ENCODE peak calls at places on chromosomes 4 and X, in six cellular contexts. Y is PC-3, G is heart left ventricle, J is K562, D is tibial nerve, M is testis. I is an unnamed sample.

GRCh38 chr4:128381748-128382559 is 94.3 kb upstream of the PGRMC2 start:
- DNase-seq in G (no peak), D (no peak), Y (no peak), M (no peak), J (no peak), I (no peak)

GRCh38 chr4:111778543-111778942 is 366.7 kb upstream of the FAM241A start:
- DNase-seq in D (no peak), M (no peak), Y (no peak), J (no peak), G (no peak), I (peak)

GRCh38 chr4:20356565-20356964 is 104.9 kb downstream of the SLIT2 start:
- DNase-seq in G (no peak), J (no peak), Y (no peak), M (no peak), D (no peak), I (peak)

GRCh38 chr4:3851211-3851610 is 85.0 kb downstream of the ADRA2C start:
- DNase-seq in M (no peak), J (no peak), G (no peak), D (no peak), Y (no peak), I (no peak)

GRCh38 chr4:2809610-2810180 is 16.8 kb downstream of the SH3BP2 start:
- DNase-seq in M (no peak), D (no peak), Y (no peak), G (no peak), J (no peak), I (no peak)

GRCh38 chr4:14743601-14744000 is 258.7 kb upstream of the CPEB2 start:
- DNase-seq in J (no peak), D (no peak), Y (no peak), G (no peak), M (no peak), I (peak)

GRCh38 chrX:84729809-84730208 is 227.6 kb upstream of the HDX start:
- DNase-seq in J (peak), D (peak), G (no peak), Y (peak), M (peak), I (peak)

GRCh38 chr4:88759039-88759631 is 61.5 kb upstream of the NAP1L5 start:
- DNase-seq in M (peak), J (no peak), Y (no peak), D (no peak), G (no peak), I (peak)

GRCh38 chrX:23616361-23616760 is 50.9 kb upstream of the PRDX4 start:
- DNase-seq in J (peak), G (no peak), M (no peak), D (no peak), Y (peak), I (peak)

GRCh38 chr4:80361329-80361900 is 25.9 kb downstream of the CFAP299 start:
- DNase-seq in D (no peak), M (no peak), G (no peak), Y (peak), J (no peak), I (peak)

GRCh38 chr4:24872720-24873119 is 40.1 kb downstream of the CCDC149 start:
- DNase-seq in Y (no peak), G (no peak), M (no peak), J (no peak), D (no peak), I (no peak)

GRCh38 chr4:47577779-47578553 is 92.9 kb downstream of the ATP10D start:
- DNase-seq in J (no peak), Y (no peak), G (no peak), M (no peak), D (peak), I (peak)

GRCh38 chrX:30887721-30888120 is 1.3 kb downstream of the TAB3 start:
- DNase-seq in G (no peak), J (no peak), Y (no peak), M (no peak), D (no peak), I (no peak)

GRCh38 chr4:24805566-24805965 is 10.2 kb downstream of the SOD3 start:
- DNase-seq in G (no peak), M (no peak), D (no peak), Y (no peak), J (peak), I (no peak)

GRCh38 chrX:116480059-116480458 is 17.3 kb upstream of the CT83 start:
- DNase-seq in J (no peak), M (no peak), Y (no peak), G (no peak), D (no peak), I (no peak)

DNA sequence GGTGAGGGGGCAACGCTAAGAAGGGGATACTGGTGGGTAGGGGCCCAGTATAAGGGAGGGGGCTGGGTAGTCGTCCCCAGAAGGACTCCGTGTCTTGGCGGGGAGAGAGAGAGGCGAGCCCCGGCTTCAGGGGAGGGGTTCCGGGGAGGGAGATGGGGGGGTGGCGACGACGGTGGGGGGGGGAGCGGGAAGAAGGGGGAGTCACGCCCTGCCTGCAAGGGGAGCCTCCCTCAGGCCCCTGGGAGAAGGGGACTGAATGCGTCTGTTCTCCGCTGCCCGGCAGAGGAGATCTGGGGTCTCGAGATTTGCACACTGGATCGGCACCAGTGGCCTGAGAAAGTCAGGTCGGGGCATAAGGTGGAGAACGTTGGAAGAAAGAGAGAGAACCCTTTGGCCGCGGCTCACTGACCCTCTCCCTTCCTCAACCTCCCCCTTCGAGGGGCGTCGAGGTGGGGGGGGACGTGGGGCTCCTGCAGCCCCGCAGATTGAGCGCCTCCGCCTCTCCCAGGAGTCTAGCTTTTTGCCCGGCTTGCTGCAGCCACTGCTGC is 609 bp upstream of the BCORL1 start:
- DNase-seq in M (no peak), G (no peak), Y (no peak), J (peak), D (no peak), I (no peak)
- H3K4me3 ChIP-seq in M (no peak), G (no peak), Y (no peak), J (no peak), D (peak), I (no peak)

GRCh38 chr4:26268246-26268645 is 52.6 kb upstream of the RBPJ start:
- DNase-seq in J (no peak), G (no peak), D (no peak), M (no peak), Y (no peak), I (no peak)

GRCh38 chr4:26272654-26273307 is 48.0 kb upstream of the RBPJ start:
- DNase-seq in M (no peak), J (no peak), Y (no peak), G (no peak), D (no peak), I (no peak)

GRCh38 chr4:26269038-26269437 is 51.8 kb upstream of the RBPJ start:
- DNase-seq in G (no peak), J (no peak), Y (no peak), D (no peak), M (no peak), I (no peak)

GRCh38 chr4:26273308-26273980 is 47.4 kb upstream of the RBPJ start:
- DNase-seq in D (peak), J (no peak), M (peak), G (peak), Y (no peak), I (no peak)

DNA sequence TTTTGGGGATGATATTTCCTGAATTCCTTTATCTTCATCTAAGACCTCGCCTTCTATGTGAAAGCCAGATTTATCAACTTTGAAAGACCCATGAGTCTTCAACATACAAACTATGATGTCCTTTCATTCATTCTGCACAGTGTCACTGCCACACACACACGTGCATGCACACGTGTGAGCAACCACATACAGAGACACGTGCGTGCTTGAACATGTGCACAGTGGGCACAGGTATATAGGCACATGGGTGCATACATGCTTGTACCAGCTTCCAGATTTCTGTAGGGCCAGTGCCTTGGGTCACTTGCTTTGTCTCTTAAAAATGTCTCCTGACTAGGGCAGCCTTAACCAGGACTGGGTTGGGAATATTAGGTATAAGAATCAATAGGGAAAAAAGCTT is 49.1 kb upstream of the RBPJ start:
- DNase-seq in M (no peak), J (no peak), G (no peak), D (no peak), Y (no peak), I (no peak)
- TF ChIP-seq CTCF in M (no peak), J (no peak), G (no peak), D (no peak), Y (no peak), I (no peak)

GRCh38 chr4:76305033-76305687 is 1.4 kb upstream of the STBD1 start:
- DNase-seq in M (no peak), Y (no peak), J (no peak), G (no peak), D (no peak), I (no peak)
- H3K4me3 ChIP-seq in M (no peak), Y (peak), J (no peak), G (peak), D (no peak), I (no peak)

GRCh38 chr4:126583509-126583908 is 1049.2 kb upstream of the INTU start:
- DNase-seq in G (no peak), D (no peak), Y (peak), J (no peak), M (peak), I (peak)
- TF ChIP-seq CTCF in G (no peak), D (no peak), Y (peak), J (peak), M (no peak), I (peak)

GRCh38 chrX:1336331-1337143 is at the start of gene IL3RA:
- DNase-seq in Y (no peak), G (peak), M (peak), J (no peak), D (peak), I (peak)
- H3K4me3 ChIP-seq in Y (peak), G (peak), M (peak), J (no peak), D (peak), I (peak)

DNA sequence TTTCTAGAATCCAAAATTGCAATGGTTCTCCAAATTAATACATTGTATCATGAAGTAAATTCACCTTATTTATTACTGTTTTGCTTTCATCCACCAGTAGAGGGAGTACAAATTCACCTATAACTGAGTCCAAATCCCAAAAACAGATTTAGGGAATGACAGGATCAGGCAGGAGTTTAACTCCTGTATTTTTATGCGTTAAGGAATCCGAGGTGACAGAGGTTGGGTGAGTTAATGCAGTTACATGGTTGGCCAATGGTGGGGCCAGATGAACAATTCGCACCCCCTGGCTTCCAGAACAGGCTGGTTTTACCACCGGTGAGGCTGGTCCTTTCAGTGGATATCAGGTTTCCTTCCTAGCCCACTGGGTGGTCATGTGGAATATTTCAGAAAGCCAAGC is 82.4 kb downstream of the MTNR1A start:
- DNase-seq in D (no peak), Y (peak), M (no peak), G (no peak), J (no peak), I (peak)
- TF ChIP-seq CTCF in D (peak), Y (peak), M (peak), G (peak), J (peak), I (peak)

GRCh38 chr4:123506311-123506685 is 109.7 kb downstream of the SPRY1 start:
- DNase-seq in J (no peak), Y (no peak), D (no peak), G (no peak), M (no peak), I (peak)

GRCh38 chr4:123505457-123506310 is 109.1 kb downstream of the SPRY1 start:
- DNase-seq in M (peak), J (peak), G (peak), Y (peak), D (peak), I (peak)

GRCh38 chr4:123503698-123504389 is 107.2 kb downstream of the SPRY1 start:
- DNase-seq in Y (no peak), G (no peak), M (no peak), J (no peak), D (peak), I (no peak)

GRCh38 chr4:123501733-123502132 is 105.1 kb downstream of the SPRY1 start:
- DNase-seq in Y (no peak), J (no peak), M (no peak), D (no peak), G (no peak), I (no peak)

DNA sequence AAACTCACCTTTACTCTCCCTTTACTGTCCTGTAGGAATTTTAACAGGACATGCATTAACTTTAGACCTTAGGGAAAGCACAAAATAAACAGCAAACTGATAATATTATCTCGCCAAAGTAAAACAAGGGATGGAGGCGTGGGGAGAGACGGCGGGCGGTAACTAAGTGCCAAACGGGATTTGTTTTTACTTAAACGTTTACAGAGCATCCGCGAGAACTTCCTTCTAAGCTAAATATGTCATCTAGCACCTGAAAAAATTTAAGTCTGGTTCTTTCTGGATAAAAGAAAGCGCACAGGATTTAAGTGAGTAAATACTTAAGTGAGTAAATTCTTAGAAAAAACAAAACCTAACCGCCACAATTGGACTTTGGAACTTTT is 108.5 kb downstream of the SPRY1 start:
- DNase-seq in G (no peak), Y (peak), D (no peak), J (no peak), M (peak), I (peak)
- H3K4me3 ChIP-seq in G (peak), Y (peak), D (peak), J (peak), M (peak), I (peak)

DNA sequence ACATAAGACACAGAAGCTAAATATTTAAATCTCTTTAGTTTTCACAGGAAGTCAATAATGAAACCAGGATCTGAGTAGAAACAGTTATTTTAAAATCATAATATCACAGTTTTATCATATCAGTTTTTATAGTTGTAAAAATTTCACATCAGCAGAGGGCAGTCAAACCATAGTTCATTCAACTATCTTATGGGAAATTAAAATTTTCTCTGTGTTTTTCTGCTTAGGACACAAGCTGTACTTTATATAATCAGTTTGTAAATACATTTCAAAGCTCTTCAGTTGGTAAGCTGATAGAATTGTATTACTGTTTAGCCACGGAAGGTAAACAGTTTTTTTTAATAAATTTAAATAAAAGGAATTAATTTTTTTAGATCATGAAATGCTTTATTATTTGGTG is 204.8 kb upstream of the NUDT6 start:
- DNase-seq in G (no peak), M (no peak), D (no peak), Y (peak), J (no peak), I (peak)
- TF ChIP-seq CTCF in G (peak), M (no peak), D (no peak), Y (peak), J (no peak), I (peak)

DNA sequence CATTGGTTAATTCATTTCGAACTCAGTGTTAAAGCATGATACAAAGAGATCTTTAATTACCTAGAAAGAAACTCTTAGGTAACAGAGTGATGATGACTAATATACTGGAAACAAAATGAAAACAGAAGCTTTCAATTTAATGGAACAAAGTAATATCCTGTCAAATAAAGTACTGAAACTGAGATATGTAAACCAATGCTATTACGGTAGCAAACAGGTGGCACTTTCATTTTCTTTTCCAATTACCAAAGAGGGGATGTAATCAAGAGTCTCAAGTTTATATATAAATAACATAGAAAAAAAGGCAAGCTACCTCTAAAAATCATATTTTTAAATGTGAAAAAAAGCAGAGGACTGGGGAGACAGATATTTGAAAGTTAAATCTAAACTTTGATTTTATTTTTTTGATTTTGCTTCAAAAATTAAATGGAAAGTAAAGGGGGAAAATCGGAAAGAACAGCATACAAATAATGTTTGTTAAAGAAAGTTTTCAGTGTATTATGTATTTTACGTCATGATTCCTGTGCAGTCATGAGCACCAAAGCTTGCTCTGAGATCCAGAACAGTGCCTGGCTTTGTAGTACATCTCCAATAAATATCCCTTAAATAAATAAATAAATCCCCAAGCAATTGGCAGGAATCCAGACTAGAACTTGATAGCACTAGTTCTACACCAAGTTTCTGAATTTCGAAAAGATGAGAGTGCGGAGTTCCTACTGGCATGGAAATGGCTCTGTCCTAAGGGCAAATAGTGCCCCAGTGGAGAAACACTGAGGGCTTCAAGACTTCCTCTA is 25.0 kb upstream of the RAPGEF2 start:
- DNase-seq in M (no peak), G (no peak), J (no peak), D (no peak), Y (peak), I (peak)
- H3K4me3 ChIP-seq in M (no peak), G (no peak), J (no peak), D (no peak), Y (peak), I (no peak)